ENCODE peak calls at places on chromosomes 4 and X, in five cellular contexts. One of them, this sample, is unnamed.
A peak's percentile ranks its signal among the peaks of the same experiment; 100 is the strongest.

GRCh38 chrX:52923781-52924241 is 26.7 kb downstream of the FAM156B start:
- DNase-seq in tibial nerve: no peak
- DNase-seq in stomach: peak; percentile 44
- DNase-seq in transverse colon: peak; percentile 24
- DNase-seq in GM23338: no peak
- DNase-seq in this sample: peak; percentile 55

GRCh38 chr4:35516102-35516501 is 728.2 kb downstream of the ARAP2 start:
- DNase-seq in GM23338: no peak
- DNase-seq in transverse colon: no peak
- DNase-seq in stomach: no peak
- DNase-seq in tibial nerve: no peak
- DNase-seq in this sample: no peak

GRCh38 chr4:13626492-13627184 is 887 bp downstream of the BOD1L1 start:
- DNase-seq in GM23338: no peak
- DNase-seq in stomach: no peak
- DNase-seq in tibial nerve: no peak
- DNase-seq in transverse colon: no peak
- DNase-seq in this sample: no peak

GRCh38 chr4:72701987-72702819 is 133.2 kb upstream of the ADAMTS3 start:
- DNase-seq in transverse colon: no peak
- DNase-seq in GM23338: peak; percentile 81
- DNase-seq in stomach: peak; percentile 28
- DNase-seq in tibial nerve: peak; percentile 66
- DNase-seq in this sample: no peak

GRCh38 chrX:40513012-40513411 is 67.8 kb upstream of the ATP6AP2 start:
- DNase-seq in tibial nerve: no peak
- DNase-seq in stomach: no peak
- DNase-seq in GM23338: no peak
- DNase-seq in transverse colon: no peak
- DNase-seq in this sample: no peak

GRCh38 chr4:7059673-7060072 is 8.2 kb downstream of the GRPEL1 start:
- DNase-seq in GM23338: no peak
- DNase-seq in stomach: no peak
- DNase-seq in tibial nerve: no peak
- DNase-seq in transverse colon: no peak
- DNase-seq in this sample: no peak

GRCh38 chrX:84363674-84364073 is 138.6 kb downstream of the HDX start:
- DNase-seq in GM23338: peak; percentile 25
- DNase-seq in tibial nerve: no peak
- DNase-seq in transverse colon: no peak
- DNase-seq in stomach: no peak
- DNase-seq in this sample: no peak

GRCh38 chr4:519203-519651 is 20.2 kb downstream of the PIGG start:
- DNase-seq in transverse colon: no peak
- DNase-seq in tibial nerve: no peak
- DNase-seq in stomach: no peak
- DNase-seq in GM23338: no peak
- DNase-seq in this sample: no peak

GRCh38 chrX:48468693-48469691 is 1.1 kb downstream of the SLC38A5 start:
- DNase-seq in tibial nerve: no peak
- DNase-seq in stomach: no peak
- DNase-seq in GM23338: peak; percentile 65
- DNase-seq in transverse colon: peak; percentile 31
- DNase-seq in this sample: no peak

GRCh38 chr4:26779674-26780073 is 81.0 kb upstream of the STIM2 start:
- DNase-seq in transverse colon: no peak
- DNase-seq in tibial nerve: no peak
- DNase-seq in stomach: no peak
- DNase-seq in GM23338: no peak
- DNase-seq in this sample: no peak

GRCh38 chr4:76589402-76589801 is 154.4 kb downstream of the SHROOM3 start:
- DNase-seq in GM23338: peak; percentile 57
- DNase-seq in transverse colon: peak; percentile 51
- DNase-seq in tibial nerve: no peak
- DNase-seq in stomach: no peak
- DNase-seq in this sample: no peak

GRCh38 chr4:8353158-8353495 is 83.6 kb downstream of the HTRA3 start:
- DNase-seq in tibial nerve: no peak
- DNase-seq in GM23338: no peak
- DNase-seq in stomach: no peak
- DNase-seq in transverse colon: no peak
- DNase-seq in this sample: no peak

GRCh38 chr4:71487324-71487677 is 148.5 kb downstream of the SLC4A4 start:
- DNase-seq in tibial nerve: no peak
- DNase-seq in stomach: no peak
- DNase-seq in transverse colon: no peak
- DNase-seq in GM23338: peak; percentile 29
- DNase-seq in this sample: no peak

GRCh38 chrX:120251471-120252011 is 929 bp downstream of the ZBTB33 start:
- DNase-seq in tibial nerve: peak; percentile 8
- DNase-seq in stomach: peak; percentile 27
- DNase-seq in GM23338: peak; percentile 32
- DNase-seq in transverse colon: peak; percentile 33
- DNase-seq in this sample: no peak

GRCh38 chr4:108783666-108784463 is 21.0 kb upstream of the ETNPPL start:
- DNase-seq in stomach: no peak
- DNase-seq in transverse colon: no peak
- DNase-seq in GM23338: no peak
- DNase-seq in tibial nerve: no peak
- DNase-seq in this sample: no peak

GRCh38 chrX:57595381-57595811 is 3.6 kb downstream of the ZXDB start:
- DNase-seq in stomach: no peak
- DNase-seq in GM23338: peak; percentile 1
- DNase-seq in tibial nerve: no peak
- DNase-seq in transverse colon: no peak
- DNase-seq in this sample: no peak
- H3K27ac ChIP-seq in stomach: peak overlapping the region; percentile 10
- H3K27ac ChIP-seq in GM23338: no peak overlapping the region
- H3K27ac ChIP-seq in tibial nerve: no peak overlapping the region
- H3K27ac ChIP-seq in transverse colon: peak overlapping the region; percentile 49
- H3K27ac ChIP-seq in this sample: no peak overlapping the region

GRCh38 chrX:131779313-131779712 is 235.4 kb downstream of the OR13H1 start:
- DNase-seq in GM23338: no peak
- DNase-seq in transverse colon: no peak
- DNase-seq in stomach: no peak
- DNase-seq in tibial nerve: no peak
- DNase-seq in this sample: no peak
- H3K4me3 ChIP-seq in GM23338: no peak overlapping the region
- H3K4me3 ChIP-seq in transverse colon: no peak overlapping the region
- H3K4me3 ChIP-seq in stomach: no peak overlapping the region
- H3K4me3 ChIP-seq in tibial nerve: no peak overlapping the region
- H3K4me3 ChIP-seq in this sample: no peak overlapping the region

GRCh38 chr4:40261246-40262078 is 64.6 kb downstream of the RHOH start:
- DNase-seq in tibial nerve: no peak
- DNase-seq in transverse colon: no peak
- DNase-seq in GM23338: peak; percentile 23
- DNase-seq in stomach: no peak
- DNase-seq in this sample: no peak
- H3K27ac ChIP-seq in tibial nerve: no peak overlapping the region
- H3K27ac ChIP-seq in transverse colon: no peak overlapping the region
- H3K27ac ChIP-seq in GM23338: no peak overlapping the region
- H3K27ac ChIP-seq in stomach: no peak overlapping the region
- H3K27ac ChIP-seq in this sample: no peak overlapping the region

GRCh38 chrX:46573331-46573895 is at the start of gene CHST7:
- DNase-seq in GM23338: peak; percentile 76
- DNase-seq in tibial nerve: peak; percentile 44
- DNase-seq in stomach: peak; percentile 52
- DNase-seq in transverse colon: peak; percentile 69
- DNase-seq in this sample: peak; percentile 87

GRCh38 chrX:46573896-46574336 is 351 bp downstream of the CHST7 start:
- DNase-seq in tibial nerve: peak; percentile 25
- DNase-seq in stomach: peak; percentile 40
- DNase-seq in transverse colon: peak; percentile 63
- DNase-seq in GM23338: peak; percentile 77
- DNase-seq in this sample: peak; percentile 69

GRCh38 chrX:46574337-46574940 is 874 bp downstream of the CHST7 start:
- DNase-seq in stomach: no peak
- DNase-seq in transverse colon: no peak
- DNase-seq in tibial nerve: no peak
- DNase-seq in GM23338: peak; percentile 38
- DNase-seq in this sample: no peak

GRCh38 chrX:46571423-46572294 is 1.9 kb upstream of the CHST7 start:
- DNase-seq in GM23338: no peak
- DNase-seq in tibial nerve: no peak
- DNase-seq in transverse colon: no peak
- DNase-seq in stomach: no peak
- DNase-seq in this sample: no peak

DNA sequence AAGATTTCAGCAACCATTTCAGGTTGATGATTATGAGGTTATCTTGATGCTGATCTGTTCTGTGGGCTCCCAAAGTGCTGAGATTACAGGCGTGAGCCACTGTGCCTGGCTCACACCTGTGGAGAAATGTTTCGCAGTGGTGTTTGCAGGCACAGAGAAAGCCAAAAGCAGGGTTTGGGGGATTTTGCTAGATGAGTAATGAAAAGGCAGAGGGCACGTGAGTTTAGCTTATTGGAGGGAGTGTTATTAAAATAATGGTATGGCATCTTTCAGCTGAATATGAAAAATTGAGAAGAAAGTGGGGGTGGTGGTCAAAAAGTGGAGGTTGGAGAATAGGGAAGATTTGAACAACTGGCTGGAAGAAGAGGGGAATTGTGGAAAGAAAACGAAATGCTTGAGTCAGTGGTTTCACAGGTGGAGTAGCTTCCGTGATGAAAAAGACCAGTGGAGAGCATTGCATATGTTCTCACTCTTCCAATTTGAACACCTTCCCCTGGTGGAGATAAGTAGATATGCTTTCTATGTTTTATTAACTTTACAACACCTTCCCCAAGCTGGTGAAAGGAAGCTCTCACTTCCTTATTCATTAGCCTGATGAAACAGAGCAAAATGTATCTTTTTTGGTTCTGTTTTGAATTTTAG is 1.1 kb upstream of the CHST7 start:
- DNase-seq in stomach: no peak
- DNase-seq in tibial nerve: no peak
- DNase-seq in transverse colon: no peak
- DNase-seq in GM23338: no peak
- DNase-seq in this sample: no peak
- H3K4me3 ChIP-seq in stomach: no peak overlapping the region
- H3K4me3 ChIP-seq in tibial nerve: no peak overlapping the region
- H3K4me3 ChIP-seq in transverse colon: no peak overlapping the region
- H3K4me3 ChIP-seq in GM23338: no peak overlapping the region
- H3K4me3 ChIP-seq in this sample: no peak overlapping the region

GRCh38 chr4:31964691-31965090 is 1244.5 kb downstream of the PCDH7 start:
- DNase-seq in tibial nerve: no peak
- DNase-seq in GM23338: no peak
- DNase-seq in stomach: no peak
- DNase-seq in transverse colon: no peak
- DNase-seq in this sample: no peak

DNA sequence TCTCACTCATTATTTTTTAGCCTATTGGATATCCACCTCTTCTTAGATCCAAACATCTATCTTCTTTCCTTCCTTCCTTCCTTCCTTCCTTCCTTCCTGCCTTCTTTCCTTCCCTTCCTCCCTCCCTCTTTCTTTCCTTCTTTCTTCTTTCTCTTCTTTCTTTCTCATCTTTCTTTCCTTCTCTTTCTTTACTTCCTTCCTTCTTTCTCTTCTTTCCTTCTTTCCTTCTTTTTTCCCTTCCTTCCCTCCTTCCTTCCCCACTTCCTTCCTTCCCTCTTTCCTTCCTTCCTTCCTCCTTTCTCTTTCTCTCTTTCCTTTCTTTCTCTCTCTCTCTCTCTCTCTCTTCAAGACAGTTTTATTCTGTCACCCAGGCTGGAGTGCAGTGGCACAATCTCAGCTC is 1239.8 kb downstream of the PCDH7 start:
- DNase-seq in GM23338: no peak
- DNase-seq in stomach: no peak
- DNase-seq in tibial nerve: no peak
- DNase-seq in transverse colon: no peak
- DNase-seq in this sample: no peak
- H3K27ac ChIP-seq in GM23338: no peak overlapping the region
- H3K27ac ChIP-seq in stomach: no peak overlapping the region
- H3K27ac ChIP-seq in tibial nerve: no peak overlapping the region
- H3K27ac ChIP-seq in transverse colon: no peak overlapping the region
- H3K27ac ChIP-seq in this sample: no peak overlapping the region

GRCh38 chr4:1667273-1667672 is 16.8 kb downstream of the FAM53A start:
- DNase-seq in transverse colon: no peak
- DNase-seq in stomach: no peak
- DNase-seq in tibial nerve: no peak
- DNase-seq in GM23338: no peak
- DNase-seq in this sample: no peak
- H3K4me3 ChIP-seq in transverse colon: no peak overlapping the region
- H3K4me3 ChIP-seq in stomach: no peak overlapping the region
- H3K4me3 ChIP-seq in tibial nerve: no peak overlapping the region
- H3K4me3 ChIP-seq in GM23338: no peak overlapping the region
- H3K4me3 ChIP-seq in this sample: no peak overlapping the region

GRCh38 chrX:124325732-124326131 is 6.7 kb upstream of the TEX13D start:
- DNase-seq in transverse colon: no peak
- DNase-seq in GM23338: no peak
- DNase-seq in stomach: no peak
- DNase-seq in tibial nerve: no peak
- DNase-seq in this sample: no peak
- H3K27ac ChIP-seq in transverse colon: no peak overlapping the region
- H3K27ac ChIP-seq in GM23338: no peak overlapping the region
- H3K27ac ChIP-seq in stomach: no peak overlapping the region
- H3K27ac ChIP-seq in tibial nerve: no peak overlapping the region
- H3K27ac ChIP-seq in this sample: no peak overlapping the region

GRCh38 chrX:73849054-73849453 is 286.1 kb downstream of the CHIC1 start:
- DNase-seq in transverse colon: no peak
- DNase-seq in stomach: no peak
- DNase-seq in GM23338: no peak
- DNase-seq in tibial nerve: no peak
- DNase-seq in this sample: no peak

GRCh38 chrX:73851014-73852009 is 288.3 kb downstream of the CHIC1 start:
- DNase-seq in stomach: peak; percentile 87
- DNase-seq in transverse colon: peak; percentile 90
- DNase-seq in GM23338: no peak
- DNase-seq in tibial nerve: no peak
- DNase-seq in this sample: peak; percentile 93

GRCh38 chrX:73852022-73852421 is 289.0 kb downstream of the CHIC1 start:
- DNase-seq in GM23338: no peak
- DNase-seq in stomach: no peak
- DNase-seq in tibial nerve: no peak
- DNase-seq in transverse colon: no peak
- DNase-seq in this sample: no peak

GRCh38 chrX:73850124-73851013 is 287.4 kb downstream of the CHIC1 start:
- DNase-seq in tibial nerve: no peak
- DNase-seq in transverse colon: peak; percentile 46
- DNase-seq in GM23338: peak; percentile 36
- DNase-seq in stomach: peak; percentile 45
- DNase-seq in this sample: no peak

GRCh38 chrX:73847991-73848390 is 285.0 kb downstream of the CHIC1 start:
- DNase-seq in stomach: no peak
- DNase-seq in transverse colon: no peak
- DNase-seq in tibial nerve: no peak
- DNase-seq in GM23338: no peak
- DNase-seq in this sample: no peak
- H3K4me3 ChIP-seq in stomach: no peak overlapping the region
- H3K4me3 ChIP-seq in transverse colon: no peak overlapping the region
- H3K4me3 ChIP-seq in tibial nerve: no peak overlapping the region
- H3K4me3 ChIP-seq in GM23338: peak overlapping the region; percentile 15
- H3K4me3 ChIP-seq in this sample: no peak overlapping the region